ENCODE peak calls at places on chromosome 21, in six cellular contexts. Z, V, R, N, D and M are unnamed samples.

GRCh38 chr21:28636988-28637691 is 355.5 kb downstream of the LTN1 start:
- DNase-seq in Z (no peak), V (peak), R (no peak), N (peak), D (no peak), M (no peak)

GRCh38 chr21:41321211-41321907 is 4.8 kb downstream of the FAM3B start:
- DNase-seq in Z (no peak), V (no peak), R (peak), N (no peak), D (no peak), M (no peak)

GRCh38 chr21:22758478-22758877 is 1760.3 kb downstream of the NCAM2 start:
- DNase-seq in Z (no peak), V (no peak), R (no peak), N (no peak), D (no peak), M (no peak)

GRCh38 chr21:30349572-30349971 is 1.2 kb upstream of the KRTAP23-1 start:
- DNase-seq in Z (no peak), V (no peak), R (no peak), N (peak), D (no peak), M (no peak)

GRCh38 chr21:18759267-18759666 is 355.7 kb upstream of the TMPRSS15 start:
- DNase-seq in Z (no peak), V (no peak), R (no peak), N (no peak), D (no peak), M (no peak)

GRCh38 chr21:43273708-43274021 is 104.9 kb downstream of the CRYAA start:
- DNase-seq in Z (no peak), V (no peak), R (no peak), N (no peak), D (no peak), M (peak)

GRCh38 chr21:43352568-43353281 is 74.2 kb downstream of the SIK1 start:
- DNase-seq in Z (no peak), V (no peak), R (no peak), N (no peak), D (no peak), M (no peak)

GRCh38 chr21:41754481-41754891 is 12.4 kb downstream of the RIPK4 start:
- DNase-seq in Z (no peak), V (no peak), R (no peak), N (no peak), D (no peak), M (no peak)

GRCh38 chr21:29403291-29403690 is 104.6 kb downstream of the BACH1 start:
- DNase-seq in Z (no peak), V (no peak), R (no peak), N (no peak), D (no peak), M (no peak)

GRCh38 chr21:16573581-16573980 is 843.8 kb downstream of the USP25 start:
- DNase-seq in Z (no peak), V (no peak), R (no peak), N (no peak), D (no peak), M (no peak)

GRCh38 chr21:46516068-46516467 is 57.4 kb downstream of the DIP2A start:
- DNase-seq in Z (no peak), V (no peak), R (no peak), N (no peak), D (no peak), M (no peak)

GRCh38 chr21:15243356-15243755 is 178.6 kb upstream of the NRIP1 start:
- DNase-seq in Z (no peak), V (no peak), R (no peak), N (no peak), D (no peak), M (no peak)

GRCh38 chr21:38386967-38387366 is 111.3 kb downstream of the ERG start:
- DNase-seq in Z (no peak), V (no peak), R (peak), N (peak), D (no peak), M (no peak)

GRCh38 chr21:45906859-45907258 is 74.7 kb upstream of the COL6A1 start:
- DNase-seq in Z (no peak), V (no peak), R (peak), N (no peak), D (no peak), M (peak)

GRCh38 chr21:41760411-41760810 is 6.4 kb downstream of the RIPK4 start:
- DNase-seq in Z (no peak), V (no peak), R (no peak), N (no peak), D (no peak), M (peak)

GRCh38 chr21:43302769-43303168 is 124.2 kb downstream of the SIK1 start:
- DNase-seq in Z (no peak), V (no peak), R (peak), N (no peak), D (no peak), M (no peak)

GRCh38 chr21:42120056-42120903 is 49.2 kb downstream of the UMODL1 start:
- DNase-seq in Z (no peak), V (peak), R (no peak), N (peak), D (no peak), M (peak)

GRCh38 chr21:40759061-40759460 is 87.9 kb downstream of the DSCAM start:
- DNase-seq in Z (no peak), V (no peak), R (no peak), N (no peak), D (no peak), M (no peak)

GRCh38 chr21:31220567-31220966 is 123.5 kb downstream of the TIAM1 start:
- DNase-seq in Z (no peak), V (no peak), R (no peak), N (peak), D (no peak), M (no peak)

GRCh38 chr21:23131177-23131576 is 2133.0 kb downstream of the NCAM2 start:
- DNase-seq in Z (no peak), V (no peak), R (no peak), N (no peak), D (no peak), M (no peak)

GRCh38 chr21:41316641-41317392 is at the start of gene FAM3B:
- DNase-seq in Z (peak), V (peak), R (peak), N (no peak), D (no peak), M (no peak)

GRCh38 chr21:31236528-31236927 is 107.5 kb downstream of the TIAM1 start:
- DNase-seq in Z (no peak), V (no peak), R (no peak), N (peak), D (no peak), M (no peak)

GRCh38 chr21:27505516-27505915 is 538.6 kb upstream of the ADAMTS5 start:
- DNase-seq in Z (no peak), V (no peak), R (no peak), N (peak), D (no peak), M (no peak)

GRCh38 chr21:22898061-22898460 is 1899.9 kb downstream of the NCAM2 start:
- DNase-seq in Z (no peak), V (no peak), R (no peak), N (no peak), D (no peak), M (no peak)

GRCh38 chr21:46005481-46005881 is 23.9 kb downstream of the COL6A1 start:
- DNase-seq in Z (peak), V (no peak), R (peak), N (no peak), D (peak), M (peak)

GRCh38 chr21:15127437-15127836 is 62.6 kb upstream of the NRIP1 start:
- DNase-seq in Z (no peak), V (no peak), R (no peak), N (no peak), D (no peak), M (no peak)

GRCh38 chr21:45386728-45387371 is 18.1 kb upstream of the COL18A1 start:
- DNase-seq in Z (no peak), V (no peak), R (peak), N (peak), D (peak), M (peak)

GRCh38 chr21:42088658-42089057 is 17.5 kb downstream of the UMODL1 start:
- DNase-seq in Z (no peak), V (no peak), R (no peak), N (no peak), D (no peak), M (no peak)

GRCh38 chr21:42568834-42569731 is 55.4 kb downstream of the SLC37A1 start:
- DNase-seq in Z (no peak), V (no peak), R (peak), N (no peak), D (peak), M (no peak)

GRCh38 chr21:27425172-27425571 is 458.3 kb upstream of the ADAMTS5 start:
- DNase-seq in Z (no peak), V (no peak), R (no peak), N (no peak), D (no peak), M (no peak)

GRCh38 chr21:42121792-42122191 is 50.7 kb downstream of the UMODL1 start:
- DNase-seq in Z (no peak), V (no peak), R (no peak), N (peak), D (no peak), M (no peak)

GRCh38 chr21:42632336-42632751 is 21.1 kb upstream of the PDE9A start:
- DNase-seq in Z (no peak), V (no peak), R (no peak), N (no peak), D (no peak), M (no peak)

GRCh38 chr21:22575165-22575584 is 1577.0 kb downstream of the NCAM2 start:
- DNase-seq in Z (peak), V (no peak), R (no peak), N (no peak), D (no peak), M (no peak)

GRCh38 chr21:32921632-32922230 is 104.0 kb upstream of the OLIG2 start:
- DNase-seq in Z (peak), V (peak), R (peak), N (no peak), D (no peak), M (no peak)
- TF ChIP-seq CTCF in Z (peak), V (peak), R (peak), N (peak), D (no peak), M (peak)

GRCh38 chr21:36640260-36641244 is 58.4 kb upstream of the SIM2 start:
- DNase-seq in Z (no peak), V (no peak), R (no peak), N (no peak), D (no peak), M (no peak)
- TF ChIP-seq CTCF in Z (no peak), V (no peak), R (no peak), N (no peak), D (no peak), M (peak)

GRCh38 chr21:14119038-14119437 is 91.7 kb downstream of the LIPI start:
- DNase-seq in Z (no peak), V (no peak), R (no peak), N (no peak), D (no peak), M (no peak)
- TF ChIP-seq CTCF in Z (no peak), V (no peak), R (no peak), N (no peak), D (no peak), M (no peak)

GRCh38 chr21:36965720-36966065 is 776 bp downstream of the HLCS start:
- DNase-seq in Z (no peak), V (no peak), R (no peak), N (no peak), D (no peak), M (no peak)

GRCh38 chr21:36964398-36964797 is 2.1 kb downstream of the HLCS start:
- DNase-seq in Z (no peak), V (no peak), R (no peak), N (no peak), D (no peak), M (no peak)

GRCh38 chr21:36964832-36965719 is 1.4 kb downstream of the HLCS start:
- DNase-seq in Z (no peak), V (no peak), R (no peak), N (no peak), D (no peak), M (no peak)

GRCh38 chr21:36966846-36967657 is 583 bp upstream of the HLCS start:
- DNase-seq in Z (no peak), V (no peak), R (no peak), N (no peak), D (no peak), M (no peak)

GRCh38 chr21:36966066-36966845 is at the start of gene HLCS:
- DNase-seq in Z (peak), V (peak), R (peak), N (peak), D (peak), M (peak)
- TF ChIP-seq CTCF in Z (no peak), V (no peak), R (no peak), N (peak), D (no peak), M (peak)

GRCh38 chr21:44363278-44363677 is 9.9 kb downstream of the TRPM2 start:
- DNase-seq in Z (no peak), V (no peak), R (no peak), N (no peak), D (no peak), M (no peak)

GRCh38 chr21:44364151-44365053 is 11.0 kb downstream of the TRPM2 start:
- DNase-seq in Z (no peak), V (no peak), R (no peak), N (no peak), D (no peak), M (peak)

GRCh38 chr21:44356636-44357035 is 3.2 kb downstream of the TRPM2 start:
- DNase-seq in Z (no peak), V (no peak), R (no peak), N (no peak), D (no peak), M (no peak)

GRCh38 chr21:44357064-44357837 is 3.8 kb downstream of the TRPM2 start:
- DNase-seq in Z (no peak), V (no peak), R (peak), N (no peak), D (no peak), M (no peak)

DNA sequence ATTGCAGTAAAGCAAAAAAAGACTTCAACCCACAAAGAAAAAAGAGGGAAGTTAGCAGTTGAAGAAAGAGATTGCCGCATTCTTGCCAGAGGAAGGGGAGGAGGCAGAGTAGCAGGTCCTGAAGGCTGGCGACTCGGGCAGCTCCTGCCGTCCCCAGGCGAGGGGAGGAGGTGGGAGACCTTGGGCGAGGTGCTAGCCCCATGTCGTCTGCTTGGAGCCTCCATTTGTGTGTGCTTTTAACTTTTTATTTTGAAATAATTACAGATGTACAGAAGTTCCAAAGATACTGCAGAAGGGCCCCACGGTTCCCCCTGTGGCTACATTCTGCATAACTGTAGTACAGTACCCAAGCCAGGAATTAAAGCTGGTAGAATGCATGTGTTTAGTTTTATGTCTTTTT is 6.8 kb downstream of the TRPM2 start:
- DNase-seq in Z (no peak), V (no peak), R (peak), N (no peak), D (no peak), M (peak)
- TF ChIP-seq CTCF in Z (peak), V (no peak), R (no peak), N (no peak), D (no peak), M (peak)

GRCh38 chr21:25863747-25864146 is 129.0 kb downstream of the GABPA start:
- DNase-seq in Z (no peak), V (no peak), R (no peak), N (no peak), D (no peak), M (no peak)

GRCh38 chr21:25863031-25863430 is 128.3 kb downstream of the GABPA start:
- DNase-seq in Z (no peak), V (no peak), R (no peak), N (no peak), D (no peak), M (no peak)

GRCh38 chr21:25862112-25862511 is 127.3 kb downstream of the GABPA start:
- DNase-seq in Z (no peak), V (no peak), R (no peak), N (no peak), D (no peak), M (no peak)

GRCh38 chr21:25859264-25859931 is 124.6 kb downstream of the GABPA start:
- DNase-seq in Z (no peak), V (no peak), R (no peak), N (no peak), D (no peak), M (no peak)

GRCh38 chr21:25862596-25862995 is 127.8 kb downstream of the GABPA start:
- DNase-seq in Z (peak), V (peak), R (no peak), N (peak), D (no peak), M (no peak)
- TF ChIP-seq CTCF in Z (peak), V (peak), R (peak), N (peak), D (no peak), M (peak)

GRCh38 chr21:35058058-35058457 is 9.0 kb upstream of the RUNX1 start:
- DNase-seq in Z (no peak), V (no peak), R (no peak), N (no peak), D (no peak), M (no peak)
- TF ChIP-seq CTCF in Z (no peak), V (no peak), R (no peak), N (no peak), D (no peak), M (no peak)

DNA sequence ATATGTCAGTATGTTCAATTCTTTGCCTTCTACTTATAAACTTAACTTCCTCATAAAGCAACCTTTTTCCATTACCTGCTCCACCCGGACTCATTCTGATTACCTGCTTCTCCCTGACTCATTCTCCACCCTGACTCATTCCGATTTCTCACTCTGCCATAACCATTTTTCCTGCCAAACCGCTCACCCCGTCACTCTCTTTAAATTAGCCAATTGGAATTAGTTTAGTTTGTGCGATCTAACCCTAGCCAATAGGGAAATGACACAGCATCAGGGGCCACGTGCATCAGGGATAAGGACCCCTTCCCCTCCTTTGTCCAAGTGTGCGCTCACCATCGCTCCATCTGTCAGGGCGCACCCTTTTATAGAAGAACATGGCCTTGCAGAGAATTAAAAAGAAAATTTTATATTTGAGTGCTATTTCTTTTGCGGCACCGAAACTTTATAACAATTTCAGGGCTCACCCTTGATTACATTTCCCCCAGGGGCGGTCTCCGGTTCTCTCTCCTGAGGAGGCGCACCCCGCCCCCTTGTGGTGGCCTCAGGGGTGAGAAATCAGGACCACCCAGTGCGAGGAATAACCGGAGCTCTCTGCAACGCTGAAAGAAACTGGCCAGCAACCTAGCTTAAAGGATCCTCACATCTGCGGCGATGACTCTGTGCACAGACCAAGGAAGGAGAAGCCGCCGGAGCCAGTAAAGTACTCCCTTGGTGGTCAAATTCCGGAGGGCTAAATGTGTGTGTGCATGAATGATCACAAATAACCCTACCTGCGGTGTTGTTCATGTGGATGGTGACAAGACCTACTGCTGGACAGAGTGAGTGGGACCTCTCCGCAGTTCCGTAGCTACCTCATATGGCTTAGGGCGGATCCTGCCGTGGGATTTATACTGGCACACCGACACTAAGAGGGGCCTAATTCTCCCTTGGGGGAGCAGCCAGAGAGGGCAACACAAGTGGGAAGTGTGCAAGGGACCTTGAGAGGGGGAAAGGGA is 30.3 kb upstream of the CBR3 start:
- DNase-seq in Z (peak), V (peak), R (no peak), N (peak), D (peak), M (no peak)
- TF ChIP-seq CTCF in Z (peak), V (peak), R (peak), N (no peak), D (no peak), M (peak)

GRCh38 chr21:34987673-34988072 is 61.4 kb downstream of the RUNX1 start:
- DNase-seq in Z (no peak), V (no peak), R (no peak), N (no peak), D (no peak), M (no peak)

GRCh38 chr21:34988625-34989024 is 60.5 kb downstream of the RUNX1 start:
- DNase-seq in Z (no peak), V (no peak), R (no peak), N (no peak), D (no peak), M (no peak)

GRCh38 chr21:34984356-34984755 is 64.7 kb downstream of the RUNX1 start:
- DNase-seq in Z (no peak), V (no peak), R (no peak), N (no peak), D (no peak), M (no peak)

GRCh38 chr21:34988139-34988538 is 61.0 kb downstream of the RUNX1 start:
- DNase-seq in Z (peak), V (no peak), R (no peak), N (no peak), D (no peak), M (no peak)

DNA sequence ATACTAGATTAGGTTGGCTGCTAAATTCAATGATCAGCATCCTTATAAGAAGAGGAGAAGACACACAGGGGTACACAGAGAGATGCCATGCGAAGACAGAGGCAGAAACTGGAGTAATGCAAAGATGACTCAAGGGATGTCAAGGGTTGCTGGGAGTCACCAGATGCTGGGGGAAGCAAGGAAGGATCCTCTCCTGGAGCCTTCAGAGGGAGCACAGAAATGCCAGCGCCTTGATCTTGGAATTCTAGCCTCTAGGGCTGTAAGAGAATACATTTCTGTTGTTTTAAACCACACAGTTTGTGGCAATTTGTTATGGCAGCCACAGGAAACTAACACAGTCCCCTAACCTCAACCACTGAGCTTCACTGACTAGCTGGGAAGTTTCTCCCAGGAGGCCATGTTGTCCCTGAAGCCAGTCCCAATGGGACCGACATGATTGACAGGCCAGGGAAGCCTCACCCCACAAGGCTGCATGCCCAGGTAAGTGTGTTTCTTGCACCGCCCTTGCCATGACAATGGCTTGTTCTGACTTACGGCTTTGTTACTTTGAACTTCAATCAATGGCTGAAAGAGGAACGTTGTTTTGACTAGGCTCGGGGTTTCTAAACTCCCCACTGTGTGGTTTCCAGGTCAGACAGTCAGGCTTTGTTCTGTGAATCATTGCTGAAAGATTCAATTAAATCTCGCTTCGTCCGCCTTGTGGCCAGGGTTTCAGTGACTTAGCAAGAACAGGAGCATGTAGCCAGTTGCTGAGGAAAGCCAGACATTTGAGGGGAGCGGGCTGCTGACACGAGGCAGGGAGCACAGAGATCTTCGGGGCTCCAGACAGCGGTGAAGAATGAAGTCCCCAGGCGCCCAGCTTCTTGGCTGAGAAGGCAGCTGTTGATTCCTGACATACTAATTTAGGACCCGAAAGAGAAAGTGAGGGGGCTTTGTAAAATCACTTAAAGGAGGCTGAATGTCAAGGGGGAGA is 62.3 kb downstream of the RUNX1 start:
- DNase-seq in Z (no peak), V (peak), R (no peak), N (peak), D (no peak), M (no peak)
- TF ChIP-seq CTCF in Z (no peak), V (no peak), R (no peak), N (peak), D (no peak), M (no peak)